ENCODE peak calls at places on chromosomes 3 and 15, in nine cellular contexts. Q is neural progenitor cell, V is NT2/D1, F is left lung, W is BE2C, O is Right ventricle myocardium superior, P is Peyer's patch, K is GM12891, Z is NCI-H1105. M is an unnamed sample.

GRCh38 chr3:122952509-122952908 is 75.1 kb downstream of the SEMA5B start:
- DNase-seq in W (no peak), Q (peak), K (peak), F (no peak), O (no peak), P (no peak), V (no peak), Z (no peak), M (no peak)

GRCh38 chr3:185960518-185961288 is 22.9 kb upstream of the TRA2B start:
- DNase-seq in V (no peak), Q (peak), K (no peak), F (no peak), Z (no peak), O (no peak), W (no peak), P (peak), M (no peak)

GRCh38 chr15:23566070-23567050 is 886 bp downstream of the MKRN3 start:
- DNase-seq in K (no peak), V (no peak), W (no peak), Z (peak), Q (no peak), F (no peak), P (no peak), O (no peak), M (no peak)

GRCh38 chr3:50208677-50209344 is 3.7 kb downstream of the SLC38A3 start:
- DNase-seq in O (no peak), W (no peak), F (no peak), P (no peak), K (no peak), Z (no peak), V (no peak), Q (no peak), M (no peak)

GRCh38 chr3:143433787-143434378 is 314.3 kb downstream of the CHST2 start:
- DNase-seq in Q (peak), P (peak), V (no peak), O (no peak), W (no peak), K (no peak), Z (no peak), F (no peak), M (no peak)

GRCh38 chr3:31448035-31448881 is 84.5 kb upstream of the STT3B start:
- DNase-seq in F (peak), K (no peak), Z (no peak), Q (peak), O (no peak), P (peak), V (peak), W (no peak), M (no peak)

GRCh38 chr3:159814161-159814560 is 174.5 kb upstream of the IL12A start:
- DNase-seq in Q (no peak), F (no peak), W (no peak), V (peak), O (no peak), P (no peak), Z (no peak), K (no peak), M (no peak)

GRCh38 chr3:123789760-123790159 is 94.4 kb downstream of the MYLK start:
- DNase-seq in Z (no peak), O (no peak), Q (no peak), K (no peak), F (no peak), V (no peak), P (no peak), W (no peak), M (no peak)

GRCh38 chr3:32177702-32178198 is 60.7 kb upstream of the CMTM8 start:
- DNase-seq in P (peak), O (no peak), V (peak), W (peak), F (no peak), Q (peak), K (no peak), Z (no peak), M (no peak)

GRCh38 chr3:69869643-69870042 is 129.9 kb upstream of the SAMMSON start:
- DNase-seq in Q (no peak), F (no peak), V (no peak), K (no peak), P (no peak), Z (no peak), O (no peak), W (no peak), M (no peak)

GRCh38 chr3:30319713-30320112 is 286.7 kb upstream of the TGFBR2 start:
- DNase-seq in K (no peak), F (no peak), Z (no peak), Q (peak), P (peak), V (peak), W (peak), O (no peak), M (no peak)